ENCODE peak calls at places on chromosomes 11 and 22, in ten cellular contexts. Q is body of pancreas, T is transverse colon, X is left ventricle myocardium inferior, E is cardiac fibroblast, U is dorsolateral prefrontal cortex, N is hepatocyte, R is heart right ventricle, O is astrocyte of the cerebellum, M is cardiac muscle cell. C is an unnamed sample.
A peak's percentile ranks its signal among the peaks of the same experiment; 100 is the strongest.

GRCh38 chr11:19951558-19952083 is 208.7 kb downstream of the DBX1 start:
- DNase-seq in Q (no peak), T (no peak), X (no peak), E (peak; percentile 72), U (no peak), N (peak; percentile 81), R (peak; percentile 10), O (no peak), M (peak; percentile 71), C (no peak)

GRCh38 chr11:73233704-73234402 is 15.8 kb downstream of the P2RY2 start:
- DNase-seq in Q (no peak), T (peak; percentile 4), X (no peak), E (no peak), U (peak; percentile 16), N (no peak), R (no peak), O (no peak), M (no peak), C (no peak)

GRCh38 chr11:78061088-78061920 is 2.4 kb upstream of the THRSP start:
- DNase-seq in Q (peak; percentile 75), T (no peak), X (peak; percentile 67), E (no peak), U (no peak), N (no peak), R (peak; percentile 71), O (no peak), M (peak; percentile 23), C (no peak)

GRCh38 chr22:39967103-39967829 is 7.1 kb downstream of the TMA7B start:
- DNase-seq in Q (no peak), T (peak; percentile 54), X (no peak), E (peak; percentile 62), U (no peak), N (peak; percentile 43), R (no peak), O (peak; percentile 61), M (no peak), C (peak; percentile 24)

GRCh38 chr11:74257934-74258553 is 53.4 kb downstream of the P4HA3 start:
- DNase-seq in Q (peak; percentile 58), T (peak; percentile 39), X (peak; percentile 55), E (peak; percentile 73), U (no peak), N (no peak), R (peak; percentile 50), O (peak; percentile 36), M (peak; percentile 13), C (no peak)

GRCh38 chr22:40560551-40560950 is 76.0 kb downstream of the MRTFA start:
- DNase-seq in Q (no peak), T (no peak), X (no peak), E (peak; percentile 38), U (no peak), N (no peak), R (no peak), O (peak; percentile 52), M (no peak), C (peak; percentile 7)

GRCh38 chr11:65112551-65113360 is 1.1 kb downstream of the TM7SF2 start:
- DNase-seq in Q (peak; percentile 70), T (peak; percentile 81), X (peak; percentile 52), E (peak; percentile 40), U (peak; percentile 70), N (peak; percentile 84), R (peak; percentile 50), O (no peak), M (peak; percentile 73), C (no peak)

GRCh38 chr11:12376259-12376971 is 956 bp upstream of the PARVA start:
- DNase-seq in Q (peak; percentile 91), T (peak; percentile 27), X (peak; percentile 50), E (peak; percentile 85), U (no peak), N (peak; percentile 54), R (peak; percentile 69), O (peak; percentile 63), M (no peak), C (peak; percentile 19)

GRCh38 chr11:128732471-128733277 is 38.8 kb downstream of the FLI1 start:
- DNase-seq in Q (no peak), T (no peak), X (no peak), E (no peak), U (no peak), N (no peak), R (no peak), O (no peak), M (no peak), C (no peak)

GRCh38 chr11:79437981-79438630 is 2.7 kb downstream of the TENM4 start:
- DNase-seq in Q (no peak), T (no peak), X (no peak), E (peak; percentile 72), U (no peak), N (peak; percentile 21), R (no peak), O (no peak), M (peak; percentile 27), C (no peak)

GRCh38 chr11:69791266-69791665 is 16.1 kb upstream of the FGF4 start:
- DNase-seq in Q (no peak), T (no peak), X (no peak), E (peak; percentile 48), U (no peak), N (peak; percentile 31), R (no peak), O (no peak), M (no peak), C (peak; percentile 67)

GRCh38 chr11:88102595-88102929 is 72.7 kb downstream of the RAB38 start:
- DNase-seq in Q (no peak), T (no peak), X (no peak), E (peak; percentile 14), U (no peak), N (peak; percentile 8), R (no peak), O (no peak), M (no peak), C (no peak)

GRCh38 chr22:37516456-37516855 is 2.8 kb downstream of the CARD10 start:
- DNase-seq in Q (no peak), T (no peak), X (no peak), E (no peak), U (no peak), N (no peak), R (no peak), O (no peak), M (no peak), C (no peak)

GRCh38 chr22:37515902-37516301 is 3.3 kb downstream of the CARD10 start:
- DNase-seq in Q (no peak), T (no peak), X (no peak), E (no peak), U (no peak), N (no peak), R (no peak), O (no peak), M (no peak), C (no peak)

GRCh38 chr22:37519268-37520195 is at the start of gene CARD10:
- DNase-seq in Q (peak; percentile 68), T (peak; percentile 68), X (peak; percentile 50), E (no peak), U (no peak), N (peak; percentile 74), R (peak; percentile 53), O (no peak), M (peak; percentile 49), C (no peak)

GRCh38 chr22:37518509-37519267 is 527 bp downstream of the CARD10 start:
- DNase-seq in Q (peak; percentile 49), T (no peak), X (no peak), E (no peak), U (no peak), N (no peak), R (no peak), O (no peak), M (peak; percentile 15), C (no peak)

GRCh38 chr22:37517826-37518450 is 1.3 kb downstream of the CARD10 start:
- DNase-seq in Q (no peak), T (no peak), X (no peak), E (no peak), U (no peak), N (no peak), R (no peak), O (no peak), M (no peak), C (no peak)
- H3K4me3 ChIP-seq in Q (no peak overlapping the region), T (peak overlapping the region; percentile 71), X (peak overlapping the region; percentile 77), E (peak overlapping the region; percentile 65), U (peak overlapping the region; percentile 57), N (peak overlapping the region; percentile 82), R (peak overlapping the region; percentile 62), O (peak overlapping the region; percentile 66), M (no peak overlapping the region), C (peak overlapping the region; percentile 65)

DNA sequence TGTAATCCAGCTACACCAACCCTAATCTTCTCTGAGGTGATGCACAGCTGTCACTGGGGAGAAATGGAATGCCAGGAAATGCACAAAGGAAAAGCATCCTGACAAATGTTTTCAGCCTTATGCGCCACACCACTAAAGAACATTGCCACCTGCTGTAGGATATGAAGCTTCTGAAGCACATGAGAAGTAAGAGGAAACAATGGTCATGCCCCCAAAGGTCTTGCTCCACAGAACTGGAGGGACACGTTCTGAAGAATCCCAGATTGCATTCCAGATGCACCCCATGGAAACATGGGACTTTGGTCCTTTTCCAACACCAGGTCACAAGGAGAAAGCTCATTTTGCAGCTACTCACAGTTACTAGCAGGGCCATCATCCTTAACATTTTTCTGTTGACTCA is 48.7 kb upstream of the ZBED5 start:
- DNase-seq in Q (no peak), T (no peak), X (no peak), E (peak; percentile 54), U (no peak), N (no peak), R (no peak), O (no peak), M (no peak), C (no peak)
- TF ChIP-seq CTCF in Q (no peak), T (no peak), X (peak; percentile 51), E (peak; percentile 36), U (no peak), N (no peak), R (no peak), O (peak; percentile 14), M (peak; percentile 18), C (peak; percentile 15)

GRCh38 chr11:119743041-119743440 is 14.0 kb upstream of the NECTIN1 start:
- DNase-seq in Q (peak; percentile 13), T (peak; percentile 52), X (no peak), E (no peak), U (no peak), N (no peak), R (no peak), O (no peak), M (no peak), C (no peak)
- H3K4me3 ChIP-seq in Q (no peak overlapping the region), T (no peak overlapping the region), X (no peak overlapping the region), E (no peak overlapping the region), U (peak overlapping the region; percentile 48), N (no peak overlapping the region), R (no peak overlapping the region), O (no peak overlapping the region), M (no peak overlapping the region), C (no peak overlapping the region)

DNA sequence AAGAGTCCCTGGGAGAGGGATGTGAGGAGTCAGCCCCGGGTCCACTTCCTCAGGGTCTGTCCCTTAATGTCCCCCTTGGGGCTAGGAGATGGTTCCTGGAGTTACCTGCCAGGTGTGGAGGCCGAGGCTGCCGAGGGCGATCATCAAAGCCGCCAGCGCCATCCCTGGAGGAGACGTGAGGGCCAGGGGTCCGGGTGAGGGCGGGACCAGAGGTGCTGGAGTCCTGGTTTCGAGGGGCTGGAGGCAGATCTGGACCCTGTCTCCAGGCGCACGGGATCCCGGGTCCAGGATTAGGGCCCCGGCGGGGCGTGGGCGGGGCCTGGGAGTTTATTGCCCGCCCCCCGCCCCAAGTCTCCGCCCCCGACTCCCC is at the start of gene ART5:
- DNase-seq in Q (no peak), T (no peak), X (no peak), E (no peak), U (no peak), N (no peak), R (no peak), O (no peak), M (no peak), C (no peak)
- TF ChIP-seq CTCF in Q (no peak), T (no peak), X (no peak), E (no peak), U (no peak), N (no peak), R (no peak), O (no peak), M (no peak), C (no peak)